ENCODE peak calls at places on chromosomes 6 and 20, in four cellular contexts. Z, L, F and X are unnamed samples.

GRCh38 chr6:105193647-105194046 is 13.8 kb upstream of the POPDC3 start:
- DNase-seq in Z (no peak), L (peak; percentile 71), F (no peak), X (no peak)

GRCh38 chr20:58366016-58366415 is 23.0 kb upstream of the VAPB start:
- DNase-seq in Z (no peak), L (no peak), F (no peak), X (no peak)

GRCh38 chr6:145891126-145891525 is 73.0 kb downstream of the SHPRH start:
- DNase-seq in Z (no peak), L (peak; percentile 84), F (no peak), X (no peak)

GRCh38 chr6:116386581-116387299 is 16.0 kb downstream of the DSE start:
- DNase-seq in Z (no peak), L (peak; percentile 70), F (no peak), X (no peak)

GRCh38 chr20:23823621-23824324 is 2.8 kb downstream of the CST2 start:
- DNase-seq in Z (no peak), L (no peak), F (no peak), X (no peak)

GRCh38 chr6:16450821-16451220 is 212.4 kb downstream of the GMPR start:
- DNase-seq in Z (no peak), L (no peak), F (no peak), X (no peak)

GRCh38 chr6:145669627-145670034 is 65.7 kb downstream of the EPM2A start:
- DNase-seq in Z (no peak), L (peak; percentile 67), F (no peak), X (no peak)

GRCh38 chr6:166277021-166277420 is 31.2 kb downstream of the PRR18 start:
- DNase-seq in Z (no peak), L (peak; percentile 32), F (no peak), X (no peak)

GRCh38 chr6:46756469-46757205 is 9.9 kb downstream of the ANKRD66 start:
- DNase-seq in Z (no peak), L (no peak), F (no peak), X (no peak)

GRCh38 chr6:83546636-83547035 is 34.3 kb downstream of the PRSS35 start:
- DNase-seq in Z (no peak), L (no peak), F (peak; percentile 19), X (no peak)

GRCh38 chr20:4303136-4303535 is 287.8 kb upstream of the RNF24 start:
- DNase-seq in Z (no peak), L (no peak), F (no peak), X (no peak)

GRCh38 chr6:151675746-151676459 is 131.6 kb upstream of the ESR1 start:
- DNase-seq in Z (no peak), L (peak; percentile 47), F (peak; percentile 25), X (peak; percentile 6)

GRCh38 chr6:148530394-148530923 is 187.8 kb downstream of the SASH1 start:
- DNase-seq in Z (peak; percentile 80), L (peak; percentile 78), F (no peak), X (no peak)

GRCh38 chr6:2498224-2498623 is 252.5 kb downstream of the MYLK4 start:
- DNase-seq in Z (no peak), L (peak; percentile 29), F (no peak), X (no peak)

GRCh38 chr6:13203145-13203544 is 125.2 kb downstream of the TBC1D7 start:
- DNase-seq in Z (no peak), L (no peak), F (no peak), X (no peak)

GRCh38 chr20:3706774-3707507 is 5.5 kb downstream of the SIGLEC1 start:
- DNase-seq in Z (peak; percentile 86), L (no peak), F (no peak), X (no peak)

GRCh38 chr20:21707999-21708737 is 2.7 kb downstream of the PAX1 start:
- DNase-seq in Z (no peak), L (no peak), F (no peak), X (no peak)
- H3K9me3 ChIP-seq in Z (no peaks in the 10 kb centered on the region), L (no peaks in the 10 kb centered on the region), F (no peaks in the 10 kb centered on the region), X (no peaks in the 10 kb centered on the region)

DNA sequence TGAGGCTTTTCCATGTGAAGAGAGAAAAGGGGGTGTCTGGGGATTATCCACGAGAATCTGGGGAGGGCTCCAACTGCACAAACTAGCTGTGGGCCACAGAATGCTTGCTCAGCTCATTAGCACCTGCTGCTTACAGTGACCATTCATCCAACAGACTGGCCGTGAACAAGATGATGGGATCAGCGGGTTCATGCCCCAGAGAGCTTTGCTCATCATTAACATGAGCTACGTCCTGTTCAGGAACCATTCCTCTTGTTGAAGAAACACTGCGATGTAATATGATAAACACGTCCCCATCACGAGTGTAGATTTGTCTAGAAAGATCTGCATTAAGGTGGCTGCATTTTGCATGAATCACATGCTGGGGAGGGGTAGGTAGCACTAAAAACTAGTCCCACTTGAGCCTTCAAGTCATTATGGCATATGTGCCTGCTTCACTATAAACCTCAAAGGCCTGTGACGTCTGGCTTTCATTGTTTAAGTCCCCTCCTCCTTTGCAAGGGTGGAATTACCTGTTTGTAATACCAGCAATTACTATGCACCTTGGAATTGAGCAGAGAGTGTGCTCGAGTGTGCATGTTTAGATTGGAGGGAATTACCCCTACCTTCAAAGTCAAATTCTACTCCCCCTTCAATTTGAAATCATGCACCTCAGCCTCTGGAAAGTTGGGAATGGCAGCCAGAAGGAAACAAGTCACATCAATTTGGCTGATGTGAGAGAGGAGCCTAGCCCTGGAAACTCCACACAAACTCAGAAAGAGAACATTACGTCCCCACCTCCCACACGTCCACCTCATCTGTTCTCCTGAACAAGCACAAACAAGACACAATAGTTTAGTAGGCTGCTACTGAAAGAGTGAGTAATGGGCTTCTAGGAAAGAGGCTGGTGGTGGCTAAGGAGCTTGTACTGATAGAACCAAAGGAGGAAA is 3.7 kb downstream of the PLAGL2 start:
- DNase-seq in Z (no peak), L (peak; percentile 52), F (no peak), X (no peak)
- H3K36me3 ChIP-seq in Z (peaks cover 24% of the 10 kb centered on the region), L (peaks cover 16% of the 10 kb centered on the region), F (peaks cover 20% of the 10 kb centered on the region), X (peaks cover 24% of the 10 kb centered on the region)

GRCh38 chr20:49287555-49288249 is 9.8 kb upstream of the ZNFX1 start:
- DNase-seq in Z (no peak), L (peak; percentile 70), F (no peak), X (no peak)

GRCh38 chr20:49286689-49287551 is 9.1 kb upstream of the ZNFX1 start:
- DNase-seq in Z (no peak), L (no peak), F (no peak), X (no peak)

GRCh38 chr20:49284818-49285217 is 7.0 kb upstream of the ZNFX1 start:
- DNase-seq in Z (no peak), L (no peak), F (no peak), X (no peak)

GRCh38 chr20:49285233-49285668 is 7.4 kb upstream of the ZNFX1 start:
- DNase-seq in Z (no peak), L (no peak), F (no peak), X (no peak)

GRCh38 chr20:49285813-49286494 is 8.1 kb upstream of the ZNFX1 start:
- DNase-seq in Z (no peak), L (no peak), F (no peak), X (no peak)
- H3K9me3 ChIP-seq in Z (peaks cover 55% of the 10 kb centered on the region), L (no peaks in the 10 kb centered on the region), F (peaks cover 49% of the 10 kb centered on the region), X (peaks cover 53% of the 10 kb centered on the region)

DNA sequence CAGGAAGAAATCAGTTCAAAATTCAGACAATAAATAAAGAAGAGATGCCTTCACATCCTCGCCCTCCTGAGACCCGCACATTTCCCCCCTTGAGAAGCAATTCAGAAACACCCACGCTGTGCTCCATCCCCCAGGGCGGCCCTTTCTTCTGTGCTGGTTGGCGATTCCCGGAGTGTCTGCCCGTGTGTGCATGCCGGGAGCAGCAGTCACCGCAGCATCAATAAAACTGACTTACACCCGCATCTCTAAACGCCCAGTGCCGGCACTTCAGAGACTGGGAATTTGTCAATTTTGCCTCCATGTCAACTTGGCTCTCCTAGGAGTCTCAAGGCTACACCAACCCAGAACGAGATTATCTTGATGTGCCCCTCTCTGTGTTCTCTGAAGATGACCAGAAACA is 67.4 kb upstream of the TRAF3IP2 start:
- DNase-seq in Z (no peak), L (no peak), F (no peak), X (no peak)
- H3K36me3 ChIP-seq in Z (peaks cover 3% of the 10 kb centered on the region), L (peaks cover 3% of the 10 kb centered on the region), F (peaks cover 51% of the 10 kb centered on the region), X (peaks cover 76% of the 10 kb centered on the region)